ENCODE peak calls at places on chromosomes 2 and 18, in eight cellular contexts. K is WERI-Rb-1, Z is omental fat pad, X is tibial artery, D is HFFc6, S is MCF 10A, L is Calu3, N is mammary epithelial cell. Y is an unnamed sample.

GRCh38 chr2:208595386-208596275 is 189.0 kb downstream of the PTH2R start:
- DNase-seq in N (peak), L (peak), Z (no peak), K (no peak), X (no peak), D (no peak), S (peak), Y (no peak)

GRCh38 chr2:153477096-153477555 is 1.4 kb downstream of the RPRM start:
- DNase-seq in N (no peak), Z (peak), L (peak), S (no peak), X (no peak), D (no peak), K (peak), Y (peak)

GRCh38 chr2:214127178-214127970 is 283.5 kb upstream of the VWC2L start:
- DNase-seq in K (no peak), N (peak), S (peak), X (peak), D (peak), L (peak), Z (no peak), Y (no peak)

GRCh38 chr2:86807462-86808275 is 17.0 kb upstream of the CD8A start:
- DNase-seq in L (peak), D (no peak), N (peak), K (peak), X (no peak), S (peak), Z (no peak), Y (peak)

GRCh38 chr18:26863122-26863879 is 2.2 kb downstream of the AQP4 start:
- DNase-seq in S (peak), Z (no peak), X (peak), N (peak), D (no peak), L (peak), K (peak), Y (no peak)

GRCh38 chr18:74291771-74292540 is at the start of gene CYB5A:
- DNase-seq in K (peak), Z (peak), D (peak), S (peak), X (peak), N (peak), L (peak), Y (peak)

GRCh38 chr2:120888851-120889250 is 153.2 kb downstream of the GLI2 start:
- DNase-seq in N (no peak), X (no peak), K (no peak), D (no peak), L (no peak), Z (no peak), S (no peak), Y (no peak)

GRCh38 chr2:240364961-240365775 is 70.3 kb upstream of the GPC1 start:
- DNase-seq in S (no peak), Z (no peak), L (no peak), N (no peak), D (no peak), X (no peak), K (no peak), Y (no peak)

GRCh38 chr2:61993422-61994024 is 88.0 kb downstream of the COMMD1 start:
- DNase-seq in N (peak), Z (no peak), K (peak), D (peak), L (peak), S (peak), X (no peak), Y (peak)

GRCh38 chr2:54666741-54667639 is 56.5 kb upstream of the EML6 start:
- DNase-seq in S (no peak), X (no peak), L (no peak), Z (no peak), N (no peak), K (no peak), D (peak), Y (no peak)

GRCh38 chr2:167212054-167212648 is 323.9 kb downstream of the XIRP2 start:
- DNase-seq in D (peak), L (peak), Z (no peak), X (no peak), N (peak), S (peak), K (peak), Y (peak)

DNA sequence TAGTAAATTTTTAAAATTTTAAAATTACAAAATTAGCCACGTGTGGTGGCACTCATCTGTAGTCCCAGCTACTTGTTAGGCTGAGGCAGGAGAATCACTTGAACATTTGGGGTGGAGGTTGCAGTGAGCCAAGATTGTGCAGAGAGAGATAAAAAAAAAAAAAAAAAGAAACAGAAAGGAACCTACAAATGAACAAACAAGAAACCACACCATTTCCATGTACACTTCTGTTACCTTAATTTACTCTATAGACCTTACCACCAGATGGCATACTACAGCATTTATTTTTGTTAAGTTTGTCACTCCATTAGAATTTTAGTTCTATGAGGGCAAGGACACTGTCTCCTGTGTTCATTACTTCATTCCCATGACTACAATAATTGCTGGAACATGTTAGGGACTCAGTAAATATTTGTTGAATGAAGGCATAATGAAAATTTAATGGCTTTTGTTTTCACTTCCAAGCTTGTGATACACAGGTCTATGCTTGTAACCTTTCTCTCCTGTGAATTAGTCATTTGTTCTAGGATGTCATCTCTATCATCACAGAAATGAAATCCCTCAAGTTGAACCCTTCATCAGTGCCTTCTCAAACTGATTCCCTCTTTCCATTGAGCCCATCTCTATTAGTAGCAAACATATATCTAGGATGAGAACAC is 76.0 kb downstream of the ARHGAP15 start:
- DNase-seq in N (peak), L (no peak), S (peak), X (no peak), Z (no peak), K (no peak), D (peak), Y (peak)
- TF ChIP-seq CTCF in N (peak), L (peak), S (peak), X (peak), Z (no peak), K (no peak), D (peak), Y (peak)

DNA sequence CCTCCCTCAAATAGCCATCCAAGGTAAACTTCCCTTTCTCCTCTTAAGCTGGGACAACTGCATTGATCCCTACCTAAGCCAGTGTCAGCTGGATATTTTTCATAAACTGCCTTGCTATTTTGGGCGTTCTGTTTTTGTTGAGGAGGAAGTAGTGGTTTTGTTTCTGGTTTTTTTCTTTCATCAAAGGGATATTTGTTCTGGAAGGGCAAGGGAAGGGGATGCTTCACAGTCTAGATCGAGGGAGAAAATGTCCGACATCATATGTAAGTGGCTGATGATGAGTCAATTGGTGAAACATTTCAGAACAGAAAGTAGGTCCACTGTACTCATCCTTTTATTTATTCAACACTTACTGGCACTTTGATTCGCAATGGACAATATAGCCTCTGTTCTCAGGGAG is 31.0 kb downstream of the TANC1 start:
- DNase-seq in D (no peak), S (no peak), X (no peak), Z (no peak), N (peak), K (no peak), L (no peak), Y (no peak)
- TF ChIP-seq CTCF in D (no peak), S (no peak), X (no peak), Z (no peak), N (no peak), K (no peak), L (no peak), Y (no peak)

GRCh38 chr18:49250819-49251388 is 209.5 kb downstream of the DYM start:
- DNase-seq in X (no peak), N (no peak), K (peak), D (peak), Z (no peak), S (peak), L (peak), Y (no peak)
- TF ChIP-seq CTCF in X (no peak), N (peak), K (peak), D (peak), Z (no peak), S (peak), L (no peak), Y (peak)

DNA sequence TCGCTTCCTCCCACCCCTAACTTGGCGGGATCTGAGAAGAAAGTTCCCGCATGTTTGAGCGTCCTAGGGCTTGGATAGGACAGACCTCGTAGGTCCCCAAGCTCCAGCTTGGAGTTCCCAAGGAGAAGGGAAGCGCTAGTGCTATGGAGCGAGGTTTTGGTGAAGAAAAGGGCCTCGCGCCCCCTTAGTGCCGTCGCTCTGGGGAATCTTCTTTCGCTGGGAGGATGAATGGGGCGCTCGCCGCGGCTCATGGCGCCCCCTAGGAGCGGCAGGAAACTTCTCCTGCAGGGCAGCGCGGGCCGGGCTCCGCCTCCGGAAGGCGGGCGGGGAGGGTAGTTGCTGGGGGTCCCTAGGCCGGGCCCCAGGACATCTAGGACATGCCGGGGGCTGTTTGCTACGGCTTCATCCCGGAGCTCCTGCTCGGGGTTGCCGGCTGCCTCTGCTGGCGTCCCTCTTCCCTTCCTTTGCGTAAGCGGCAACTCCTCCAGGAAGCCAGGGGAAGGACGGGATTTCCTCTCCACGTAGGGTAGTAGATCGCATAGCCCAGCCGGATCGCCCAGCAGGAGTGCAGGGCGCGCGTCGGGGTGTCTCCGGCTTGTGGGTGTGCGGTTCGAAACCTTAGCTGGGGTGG is 11.9 kb upstream of the SKOR2 start:
- DNase-seq in Z (no peak), S (no peak), X (no peak), D (no peak), K (peak), N (no peak), L (no peak), Y (no peak)
- TF ChIP-seq CTCF in Z (no peak), S (no peak), X (no peak), D (no peak), K (peak), N (no peak), L (no peak), Y (no peak)

GRCh38 chr18:51278045-51278649 is 80.7 kb upstream of the MEX3C start:
- DNase-seq in X (no peak), S (peak), N (peak), L (peak), K (peak), D (no peak), Z (no peak), Y (peak)
- TF ChIP-seq CTCF in X (peak), S (peak), N (peak), L (peak), K (peak), D (peak), Z (no peak), Y (peak)

DNA sequence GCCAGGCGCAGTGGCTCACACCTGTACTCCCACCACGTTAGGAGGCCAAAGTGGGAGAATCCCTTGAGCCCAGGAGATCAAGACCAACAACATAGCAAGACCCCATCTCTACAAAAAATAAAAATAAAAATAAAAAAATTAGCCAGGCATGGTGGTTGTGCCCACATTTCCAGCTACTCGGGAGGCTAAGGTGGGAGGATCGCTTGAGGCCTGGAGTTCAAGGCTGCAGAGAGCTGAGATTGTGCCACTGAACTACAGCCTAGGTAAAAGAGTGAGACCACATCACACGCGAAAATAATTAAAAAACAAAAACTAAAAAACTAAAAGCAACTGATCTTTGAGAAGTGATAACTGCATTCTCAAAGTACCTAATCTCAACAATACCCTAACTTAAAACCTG is 1.8 kb downstream of the C2orf76 start:
- DNase-seq in S (no peak), L (no peak), N (no peak), Z (no peak), X (no peak), K (no peak), D (no peak), Y (no peak)
- TF ChIP-seq CTCF in S (no peak), L (no peak), N (no peak), Z (no peak), X (no peak), K (no peak), D (no peak), Y (no peak)

GRCh38 chr18:34723143-34723542 is 13.0 kb downstream of the DTNA start:
- DNase-seq in X (no peak), K (no peak), S (no peak), N (no peak), Z (no peak), L (no peak), D (no peak), Y (no peak)
- TF ChIP-seq CTCF in X (no peak), K (no peak), S (no peak), N (no peak), Z (no peak), L (no peak), D (peak), Y (no peak)

GRCh38 chr2:172998547-172998946 is 77.1 kb upstream of the MAP3K20 start:
- DNase-seq in K (no peak), N (peak), X (no peak), L (no peak), D (no peak), S (peak), Z (no peak), Y (no peak)

GRCh38 chr2:172997031-172997430 is 78.6 kb upstream of the MAP3K20 start:
- DNase-seq in N (peak), D (no peak), X (no peak), Z (no peak), L (no peak), K (no peak), S (no peak), Y (no peak)

GRCh38 chr2:172993924-172994717 is 81.5 kb upstream of the MAP3K20 start:
- DNase-seq in Z (no peak), D (no peak), S (no peak), K (no peak), N (no peak), X (no peak), L (no peak), Y (no peak)

GRCh38 chr2:172996387-172996961 is 79.2 kb upstream of the MAP3K20 start:
- DNase-seq in N (peak), L (no peak), Z (no peak), D (peak), S (peak), K (no peak), X (no peak), Y (no peak)

GRCh38 chr2:172995323-172996244 is 80.1 kb upstream of the MAP3K20 start:
- DNase-seq in K (no peak), L (peak), X (peak), Z (no peak), N (peak), D (peak), S (peak), Y (no peak)
- TF ChIP-seq CTCF in K (no peak), L (no peak), X (no peak), Z (no peak), N (peak), D (peak), S (no peak), Y (no peak)

GRCh38 chr2:170394988-170395387 is 217.0 kb downstream of the MYO3B start:
- DNase-seq in L (no peak), X (no peak), N (no peak), K (no peak), S (no peak), Z (no peak), D (no peak), Y (no peak)
- TF ChIP-seq CTCF in L (no peak), X (no peak), N (no peak), K (no peak), S (no peak), Z (no peak), D (no peak), Y (no peak)